ENCODE peak calls at places on chromosomes 2 and 18, in four cellular contexts. B is T-helper 2 cell; L is activated naive CD4-positive, alpha-beta T cell treated with Interleukin-2 at 50 U/mL for 16 hours; Q is stimulated activated effector memory CD8-positive, alpha-beta T cell treated with anti-CD3 and anti-CD28 coated beads, Interleukin-12 subunit alpha, Interleukin-12 subunit beta, amount 100 ng/mL, for 72 hours. A is an unnamed sample.

GRCh38 chr2:71756280-71756906 is 303.0 kb downstream of the DYSF start:
- DNase-seq in Q (no peak), L (no peak), B (no peak), A (no peak)

GRCh38 chr2:26136431-26136830 is 36.5 kb upstream of the GAREM2 start:
- DNase-seq in Q (no peak), L (no peak), B (no peak), A (no peak)

GRCh38 chr2:34570266-34570872 is 971.3 kb upstream of the FAM98A start:
- DNase-seq in B (no peak), L (no peak), Q (no peak), A (no peak)

GRCh38 chr18:10530852-10531251 is 5.0 kb downstream of the NAPG start:
- DNase-seq in B (no peak), Q (no peak), L (peak), A (no peak)

GRCh38 chr18:28153485-28154065 is 23.4 kb downstream of the CDH2 start:
- DNase-seq in B (no peak), L (no peak), Q (no peak), A (no peak)

GRCh38 chr18:43322133-43322532 is 44.8 kb upstream of the SYT4 start:
- DNase-seq in L (no peak), B (no peak), Q (no peak), A (no peak)

GRCh38 chr2:99187011-99187410 is 6.0 kb downstream of the MRPL30 start:
- DNase-seq in B (no peak), L (no peak), Q (no peak), A (no peak)

GRCh38 chr2:211367252-211367651 is 810.9 kb downstream of the CPS1 start:
- DNase-seq in L (no peak), B (no peak), Q (no peak), A (no peak)

GRCh38 chr2:207616185-207616584 is 9.0 kb downstream of the METTL21A start:
- DNase-seq in Q (no peak), L (no peak), B (no peak), A (no peak)

GRCh38 chr2:236512267-236512666 is 57.4 kb upstream of the ACKR3 start:
- DNase-seq in Q (no peak), B (no peak), L (no peak), A (no peak)

GRCh38 chr18:35153609-35154273 is 87.1 kb upstream of the ZNF397 start:
- DNase-seq in B (no peak), L (no peak), Q (no peak), A (no peak)

GRCh38 chr2:223104336-223104735 is 52.3 kb downstream of the KCNE4 start:
- DNase-seq in L (no peak), Q (no peak), B (no peak), A (no peak)

GRCh38 chr2:42153944-42154593 is 15.1 kb upstream of the EML4 start:
- DNase-seq in Q (no peak), B (no peak), L (no peak), A (no peak)

GRCh38 chr2:231780123-231780908 is 766 bp downstream of the PDE6D start:
- DNase-seq in Q (no peak), B (no peak), L (no peak), A (no peak)

GRCh38 chr2:196354186-196354585 is 182.8 kb upstream of the STK17B start:
- DNase-seq in Q (no peak), L (no peak), B (no peak), A (no peak)

GRCh38 chr2:121276341-121276740 is 8.7 kb downstream of the TFCP2L1 start:
- DNase-seq in Q (no peak), B (no peak), L (no peak), A (no peak)

GRCh38 chr2:67776276-67776675 is 286.5 kb downstream of the C1D start:
- DNase-seq in L (no peak), Q (no peak), B (no peak), A (no peak)

GRCh38 chr2:152058655-152059054 is 40.2 kb downstream of the CACNB4 start:
- DNase-seq in Q (no peak), B (no peak), L (no peak), A (no peak)

GRCh38 chr2:133526468-133526769 is 41.8 kb downstream of the NCKAP5 start:
- DNase-seq in Q (no peak), B (no peak), L (no peak), A (no peak)

GRCh38 chr2:178506949-178507348 is 26.7 kb downstream of the PLEKHA3 start:
- DNase-seq in L (no peak), Q (no peak), B (no peak), A (no peak)

GRCh38 chr18:11115268-11115667 is 34.1 kb downstream of the PIEZO2 start:
- DNase-seq in L (no peak), Q (no peak), B (no peak), A (no peak)

GRCh38 chr18:34493566-34494358 is 216.3 kb upstream of the DTNA start:
- DNase-seq in L (no peak), B (no peak), Q (no peak), A (peak)

GRCh38 chr2:163210430-163210918 is 371.9 kb upstream of the KCNH7 start:
- DNase-seq in B (no peak), Q (no peak), L (no peak), A (no peak)

GRCh38 chr2:141528990-141529389 is 601.8 kb downstream of the LRP1B start:
- DNase-seq in Q (no peak), B (no peak), L (no peak), A (no peak)

GRCh38 chr2:231015462-231015861 is 19.5 kb downstream of the SPATA3 start:
- DNase-seq in L (no peak), B (no peak), Q (no peak), A (no peak)

GRCh38 chr2:188808921-188809320 is 165.3 kb upstream of the COL3A1 start:
- DNase-seq in B (no peak), L (no peak), Q (no peak), A (no peak)

GRCh38 chr2:240917009-240917683 is 11.0 kb downstream of the CROCC2 start:
- DNase-seq in B (no peak), Q (no peak), L (no peak), A (no peak)

GRCh38 chr2:160581448-160581847 is 87.8 kb upstream of the RBMS1 start:
- DNase-seq in L (no peak), Q (no peak), B (no peak), A (no peak)

GRCh38 chr18:79941473-79942119 is 9.9 kb downstream of the SLC66A2 start:
- DNase-seq in Q (no peak), B (no peak), L (no peak), A (no peak)

GRCh38 chr2:189997016-189997415 is 65.5 kb downstream of the MSTN start:
- DNase-seq in B (no peak), L (no peak), Q (no peak), A (no peak)

GRCh38 chr18:13266208-13267100 is 47.9 kb downstream of the LDLRAD4 start:
- DNase-seq in L (peak), Q (peak), B (no peak), A (no peak)

GRCh38 chr2:224121406-224122067 is 82.5 kb upstream of the SERPINE2 start:
- DNase-seq in L (no peak), Q (no peak), B (no peak), A (no peak)

GRCh38 chr2:25714740-25715139 is 41.4 kb upstream of the DTNB start:
- DNase-seq in Q (no peak), B (no peak), L (no peak), A (no peak)

GRCh38 chr2:235567842-235568241 is 74.0 kb downstream of the AGAP1 start:
- DNase-seq in Q (no peak), B (no peak), L (no peak), A (no peak)

GRCh38 chr2:158099716-158100115 is 2.0 kb upstream of the UPP2 start:
- DNase-seq in B (no peak), Q (no peak), L (no peak), A (no peak)